ENCODE peak calls at places on chromosome 15, in four cellular contexts. T, F, W and Q are unnamed samples.

GRCh38 chr15:26453914-26454313 is 319.0 kb downstream of the GABRB3 start:
- DNase-seq in T (no peak), F (no peak), W (no peak), Q (no peak)

GRCh38 chr15:91184441-91184840 is 84.4 kb downstream of the SV2B start:
- DNase-seq in T (no peak), F (no peak), W (no peak), Q (no peak)

GRCh38 chr15:70505411-70505919 is 257.9 kb downstream of the UACA start:
- DNase-seq in T (no peak), F (peak), W (peak), Q (peak)

GRCh38 chr15:57118013-57118799 is 199.8 kb downstream of the TCF12 start:
- DNase-seq in T (no peak), F (peak), W (peak), Q (peak)

GRCh38 chr15:82798104-82798503 is 7.8 kb downstream of the FSD2 start:
- DNase-seq in T (no peak), F (no peak), W (no peak), Q (no peak)

GRCh38 chr15:101017935-101018849 is 99.0 kb downstream of the LRRK1 start:
- DNase-seq in T (peak), F (peak), W (peak), Q (peak)

GRCh38 chr15:80929225-80929624 is 60.4 kb downstream of the MESD start:
- DNase-seq in T (no peak), F (no peak), W (peak), Q (peak)

GRCh38 chr15:89299896-89300295 is 34.7 kb downstream of the POLG start:
- DNase-seq in T (no peak), F (peak), W (peak), Q (no peak)